ENCODE peak calls at places on chromosomes 4 and X, in four cellular contexts. B is stimulated activated naive CD8-positive, alpha-beta T cell treated with anti-CD3 and anti-CD28 coated beads, Interleukin-15, Interleukin-2, amounts not matched to agents 100 U/mL and 50 U/mL, for 24 hours; N is left colon; R is HEK293T. T is an unnamed sample.

GRCh38 chr4:2301221-2301642 is 39.3 kb upstream of the MXD4 start:
- DNase-seq in B (no peak), N (no peak), R (no peak), T (no peak)

GRCh38 chrX:22135171-22135711 is 103.1 kb downstream of the PHEX start:
- DNase-seq in B (no peak), N (no peak), R (no peak), T (peak; percentile 53)

GRCh38 chr4:139919513-139919912 is 234.5 kb downstream of the MAML3 start:
- DNase-seq in N (no peak), R (no peak), B (no peak), T (no peak)

GRCh38 chr4:184587746-184588145 is 61.5 kb downstream of the CASP3 start:
- DNase-seq in R (no peak), B (no peak), N (no peak), T (no peak)

GRCh38 chr4:112082954-112083586 is 62.2 kb upstream of the FAM241A start:
- DNase-seq in N (no peak), B (no peak), R (no peak), T (no peak)

GRCh38 chrX:106903291-106903820 is at the start of gene RIPPLY1:
- DNase-seq in N (no peak), B (no peak), R (no peak), T (no peak)

GRCh38 chr4:119099227-119099910 is 36.3 kb upstream of the MYOZ2 start:
- DNase-seq in N (no peak), B (no peak), R (no peak), T (no peak)

GRCh38 chr4:1794809-1795303 is 1.8 kb downstream of the FGFR3 start:
- DNase-seq in R (peak; percentile 46), N (peak; percentile 40), B (peak; percentile 17), T (no peak)

T was measured in NCI-H460.